ENCODE peak calls at places on chromosomes 13 and 19, in seven cellular contexts. X is Kasumi-1; C is MV-4-11; Q is T-cell; A is aorta; T is stimulated activated CD8-positive, alpha-beta memory T cell treated with anti-CD3 and anti-CD28 coated beads, Interleukin-12 subunit alpha, Interleukin-12 subunit beta, amount 100 ng/mL, for 1 hour; N is brain microvascular endothelial cell. M is an unnamed sample.

GRCh38 chr13:106795847-106796246 is 227.9 kb upstream of the ARGLU1 start:
- DNase-seq in X (no peak), C (no peak), Q (no peak), A (no peak), T (no peak), N (peak; percentile 4), M (no peak)

GRCh38 chr13:25977216-25977615 is 74.6 kb downstream of the SHISA2 start:
- DNase-seq in X (no peak), C (no peak), Q (no peak), A (no peak), T (no peak), N (no peak), M (no peak)

GRCh38 chr19:2168619-2169424 is 5.1 kb downstream of the DOT1L start:
- DNase-seq in X (peak; percentile 48), C (peak; percentile 95), Q (no peak), A (peak; percentile 99), T (peak; percentile 45), N (peak; percentile 98), M (peak; percentile 63)

GRCh38 chr19:46838160-46838559 is 12.5 kb downstream of the AP2S1 start:
- DNase-seq in X (no peak), C (no peak), Q (no peak), A (no peak), T (no peak), N (no peak), M (no peak)

GRCh38 chr13:76164290-76164689 is 528.2 kb downstream of the LMO7 start:
- DNase-seq in X (no peak), C (no peak), Q (no peak), A (no peak), T (no peak), N (no peak), M (no peak)

GRCh38 chr13:93726173-93727019 is 499.8 kb downstream of the GPC6 start:
- DNase-seq in X (no peak), C (no peak), Q (no peak), A (no peak), T (no peak), N (no peak), M (no peak)

GRCh38 chr13:70432276-70432805 is 324.1 kb upstream of the KLHL1 start:
- DNase-seq in X (no peak), C (no peak), Q (no peak), A (no peak), T (no peak), N (no peak), M (no peak)

GRCh38 chr13:28047784-28048388 is 52.5 kb downstream of the FLT3 start:
- DNase-seq in X (no peak), C (peak; percentile 91), Q (no peak), A (no peak), T (no peak), N (peak; percentile 13), M (no peak)

GRCh38 chr13:100520936-100521765 is 67.4 kb downstream of the GGACT start:
- DNase-seq in X (no peak), C (no peak), Q (no peak), A (no peak), T (no peak), N (no peak), M (no peak)

GRCh38 chr13:112107289-112107688 is 40.3 kb downstream of the SOX1 start:
- DNase-seq in X (no peak), C (no peak), Q (no peak), A (peak; percentile 57), T (no peak), N (no peak), M (no peak)

GRCh38 chr13:95749545-95749944 is 72.6 kb downstream of the DNAJC3 start:
- DNase-seq in X (no peak), C (no peak), Q (no peak), A (no peak), T (no peak), N (no peak), M (no peak)

GRCh38 chr13:92826197-92826596 is 400.4 kb upstream of the GPC6 start:
- DNase-seq in X (no peak), C (no peak), Q (no peak), A (no peak), T (no peak), N (no peak), M (no peak)

GRCh38 chr19:16660763-16661479 is at the start of gene TMEM38A:
- DNase-seq in X (no peak), C (no peak), Q (peak; percentile 27), A (peak; percentile 80), T (no peak), N (no peak), M (no peak)

GRCh38 chr19:45467115-45467455 is 711 bp upstream of the FOSB start:
- DNase-seq in X (no peak), C (no peak), Q (no peak), A (no peak), T (no peak), N (no peak), M (no peak)

GRCh38 chr13:110699148-110700145 is 6.5 kb downstream of the CARS2 start:
- DNase-seq in X (no peak), C (peak; percentile 13), Q (no peak), A (no peak), T (no peak), N (no peak), M (no peak)

GRCh38 chr19:48123907-48124675 is 13.5 kb upstream of the PLA2G4C start:
- DNase-seq in X (peak; percentile 2), C (no peak), Q (no peak), A (no peak), T (no peak), N (peak; percentile 67), M (no peak)

GRCh38 chr19:2986951-2987491 is 9.7 kb downstream of the TLE6 start:
- DNase-seq in X (no peak), C (no peak), Q (no peak), A (no peak), T (no peak), N (no peak), M (no peak)

GRCh38 chr19:6693681-6694080 is 23.7 kb upstream of the TNFSF14 start:
- DNase-seq in X (no peak), C (no peak), Q (no peak), A (peak; percentile 68), T (no peak), N (no peak), M (no peak)

GRCh38 chr13:112034846-112035245 is 32.1 kb upstream of the SOX1 start:
- DNase-seq in X (no peak), C (no peak), Q (no peak), A (peak; percentile 28), T (no peak), N (no peak), M (no peak)

GRCh38 chr19:41599175-41599966 is 23.4 kb downstream of the CEACAM21 start:
- DNase-seq in X (no peak), C (no peak), Q (no peak), A (no peak), T (no peak), N (no peak), M (no peak)

GRCh38 chr13:24539500-24540165 is 27.1 kb upstream of the PARP4 start:
- DNase-seq in X (no peak), C (no peak), Q (no peak), A (no peak), T (no peak), N (no peak), M (no peak)

GRCh38 chr13:74243637-74244526 is 109.7 kb upstream of the KLF12 start:
- DNase-seq in X (no peak), C (no peak), Q (no peak), A (no peak), T (no peak), N (peak; percentile 71), M (no peak)

GRCh38 chr13:114065926-114066774 is 66.3 kb downstream of the RASA3 start:
- DNase-seq in X (no peak), C (no peak), Q (no peak), A (no peak), T (no peak), N (no peak), M (no peak)

GRCh38 chr13:32472194-32472621 is 44.3 kb upstream of the N4BP2L1 start:
- DNase-seq in X (no peak), C (peak; percentile 59), Q (no peak), A (no peak), T (no peak), N (no peak), M (no peak)

GRCh38 chr13:81907973-81908372 is 1567.0 kb upstream of the SPRY2 start:
- DNase-seq in X (no peak), C (no peak), Q (no peak), A (no peak), T (no peak), N (no peak), M (no peak)

GRCh38 chr13:37138169-37138568 is 32.7 kb upstream of the CSNK1A1L start:
- DNase-seq in X (no peak), C (no peak), Q (no peak), A (no peak), T (no peak), N (peak; percentile 61), M (no peak)

GRCh38 chr13:45242070-45242469 is 41.2 kb upstream of the KCTD4 start:
- DNase-seq in X (peak; percentile 29), C (no peak), Q (no peak), A (no peak), T (no peak), N (no peak), M (peak; percentile 74)